ENCODE peak calls at places on chromosomes 3 and 15, in eight cellular contexts. One of them, this sample, is unnamed.

GRCh38 chr15:25186411-25186810 is 231.6 kb downstream of the SNRPN start:
- DNase-seq in brain microvascular endothelial cell: no peak
- DNase-seq in AG04450: no peak
- DNase-seq in WERI-Rb-1: no peak
- DNase-seq in ascending aorta: no peak
- DNase-seq in cardiac muscle cell: no peak
- DNase-seq in fibroblast of pulmonary artery: no peak
- DNase-seq in pancreas: no peak
- DNase-seq in this sample: peak; percentile 64

GRCh38 chr3:46573701-46574100 is 7.6 kb upstream of the LRRC2 start:
- DNase-seq in brain microvascular endothelial cell: no peak
- DNase-seq in AG04450: no peak
- DNase-seq in WERI-Rb-1: no peak
- DNase-seq in ascending aorta: no peak
- DNase-seq in cardiac muscle cell: no peak
- DNase-seq in fibroblast of pulmonary artery: no peak
- DNase-seq in pancreas: no peak
- DNase-seq in this sample: no peak

GRCh38 chr3:9750556-9751411 is 1.0 kb downstream of the OGG1 start:
- DNase-seq in brain microvascular endothelial cell: peak; percentile 28
- DNase-seq in AG04450: no peak
- DNase-seq in WERI-Rb-1: no peak
- DNase-seq in ascending aorta: no peak
- DNase-seq in cardiac muscle cell: no peak
- DNase-seq in fibroblast of pulmonary artery: no peak
- DNase-seq in pancreas: no peak
- DNase-seq in this sample: no peak

GRCh38 chr3:13008114-13008995 is 64.9 kb downstream of the IQSEC1 start:
- DNase-seq in brain microvascular endothelial cell: no peak
- DNase-seq in AG04450: no peak
- DNase-seq in WERI-Rb-1: no peak
- DNase-seq in ascending aorta: no peak
- DNase-seq in cardiac muscle cell: no peak
- DNase-seq in fibroblast of pulmonary artery: no peak
- DNase-seq in pancreas: no peak
- DNase-seq in this sample: peak; percentile 73

GRCh38 chr3:46076606-46077005 is 49.3 kb upstream of the XCR1 start:
- DNase-seq in brain microvascular endothelial cell: no peak
- DNase-seq in AG04450: no peak
- DNase-seq in WERI-Rb-1: peak; percentile 20
- DNase-seq in ascending aorta: no peak
- DNase-seq in cardiac muscle cell: peak; percentile 37
- DNase-seq in fibroblast of pulmonary artery: peak; percentile 39
- DNase-seq in pancreas: no peak
- DNase-seq in this sample: no peak

GRCh38 chr3:58104712-58105111 is 96.5 kb downstream of the FLNB start:
- DNase-seq in brain microvascular endothelial cell: no peak
- DNase-seq in AG04450: no peak
- DNase-seq in WERI-Rb-1: no peak
- DNase-seq in ascending aorta: no peak
- DNase-seq in cardiac muscle cell: no peak
- DNase-seq in fibroblast of pulmonary artery: no peak
- DNase-seq in pancreas: no peak
- DNase-seq in this sample: no peak

GRCh38 chr3:98577178-98577895 is 16.1 kb downstream of the CPOX start:
- DNase-seq in brain microvascular endothelial cell: peak; percentile 35
- DNase-seq in AG04450: no peak
- DNase-seq in WERI-Rb-1: no peak
- DNase-seq in ascending aorta: no peak
- DNase-seq in cardiac muscle cell: peak; percentile 33
- DNase-seq in fibroblast of pulmonary artery: peak; percentile 13
- DNase-seq in pancreas: no peak
- DNase-seq in this sample: no peak

GRCh38 chr3:149941946-149942345 is 28.7 kb downstream of the PFN2 start:
- DNase-seq in brain microvascular endothelial cell: no peak
- DNase-seq in AG04450: no peak
- DNase-seq in WERI-Rb-1: no peak
- DNase-seq in ascending aorta: no peak
- DNase-seq in cardiac muscle cell: no peak
- DNase-seq in fibroblast of pulmonary artery: no peak
- DNase-seq in pancreas: no peak
- DNase-seq in this sample: no peak

GRCh38 chr3:25547928-25548327 is 116.8 kb downstream of the TOP2B start:
- DNase-seq in brain microvascular endothelial cell: no peak
- DNase-seq in AG04450: no peak
- DNase-seq in WERI-Rb-1: no peak
- DNase-seq in ascending aorta: no peak
- DNase-seq in cardiac muscle cell: no peak
- DNase-seq in fibroblast of pulmonary artery: no peak
- DNase-seq in pancreas: no peak
- DNase-seq in this sample: no peak

GRCh38 chr3:176919836-176920760 is 277.2 kb downstream of the TBL1XR1 start:
- DNase-seq in brain microvascular endothelial cell: peak; percentile 79
- DNase-seq in AG04450: peak; percentile 66
- DNase-seq in WERI-Rb-1: no peak
- DNase-seq in ascending aorta: no peak
- DNase-seq in cardiac muscle cell: peak; percentile 66
- DNase-seq in fibroblast of pulmonary artery: peak; percentile 72
- DNase-seq in pancreas: peak; percentile 20
- DNase-seq in this sample: no peak

GRCh38 chr15:70358011-70358819 is 260.5 kb upstream of the TLE3 start:
- DNase-seq in brain microvascular endothelial cell: no peak
- DNase-seq in AG04450: no peak
- DNase-seq in WERI-Rb-1: no peak
- DNase-seq in ascending aorta: no peak
- DNase-seq in cardiac muscle cell: no peak
- DNase-seq in fibroblast of pulmonary artery: no peak
- DNase-seq in pancreas: no peak
- DNase-seq in this sample: no peak

GRCh38 chr3:4493931-4494806 is 1.0 kb downstream of the ITPR1 start:
- DNase-seq in brain microvascular endothelial cell: no peak
- DNase-seq in AG04450: no peak
- DNase-seq in WERI-Rb-1: no peak
- DNase-seq in ascending aorta: no peak
- DNase-seq in cardiac muscle cell: peak; percentile 51
- DNase-seq in fibroblast of pulmonary artery: peak; percentile 56
- DNase-seq in pancreas: no peak
- DNase-seq in this sample: peak; percentile 83

GRCh38 chr3:195761503-195762248 is 40.9 kb downstream of the MUC20 start:
- DNase-seq in brain microvascular endothelial cell: no peak
- DNase-seq in AG04450: no peak
- DNase-seq in WERI-Rb-1: no peak
- DNase-seq in ascending aorta: no peak
- DNase-seq in cardiac muscle cell: no peak
- DNase-seq in fibroblast of pulmonary artery: no peak
- DNase-seq in pancreas: no peak
- DNase-seq in this sample: peak; percentile 54

GRCh38 chr3:108588616-108589015 is 622 bp downstream of the CIP2A start:
- DNase-seq in brain microvascular endothelial cell: no peak
- DNase-seq in AG04450: no peak
- DNase-seq in WERI-Rb-1: no peak
- DNase-seq in ascending aorta: no peak
- DNase-seq in cardiac muscle cell: no peak
- DNase-seq in fibroblast of pulmonary artery: no peak
- DNase-seq in pancreas: no peak
- DNase-seq in this sample: no peak

GRCh38 chr3:79767194-79767952 is 425 bp downstream of the ROBO1 start:
- DNase-seq in brain microvascular endothelial cell: peak; percentile 57
- DNase-seq in AG04450: no peak
- DNase-seq in WERI-Rb-1: no peak
- DNase-seq in ascending aorta: no peak
- DNase-seq in cardiac muscle cell: peak; percentile 1
- DNase-seq in fibroblast of pulmonary artery: peak; percentile 4
- DNase-seq in pancreas: no peak
- DNase-seq in this sample: no peak

GRCh38 chr3:2098398-2099027 is at the start of gene CNTN4:
- DNase-seq in brain microvascular endothelial cell: no peak
- DNase-seq in AG04450: no peak
- DNase-seq in WERI-Rb-1: peak; percentile 91
- DNase-seq in ascending aorta: peak; percentile 23
- DNase-seq in cardiac muscle cell: peak; percentile 6
- DNase-seq in fibroblast of pulmonary artery: no peak
- DNase-seq in pancreas: peak; percentile 79
- DNase-seq in this sample: no peak

GRCh38 chr3:187750041-187750512 is 4.8 kb upstream of the BCL6 start:
- DNase-seq in brain microvascular endothelial cell: no peak
- DNase-seq in AG04450: no peak
- DNase-seq in WERI-Rb-1: no peak
- DNase-seq in ascending aorta: no peak
- DNase-seq in cardiac muscle cell: peak; percentile 48
- DNase-seq in fibroblast of pulmonary artery: no peak
- DNase-seq in pancreas: peak; percentile 85
- DNase-seq in this sample: no peak

GRCh38 chr3:187747506-187747905 is 2.2 kb upstream of the BCL6 start:
- DNase-seq in brain microvascular endothelial cell: no peak
- DNase-seq in AG04450: no peak
- DNase-seq in WERI-Rb-1: no peak
- DNase-seq in ascending aorta: no peak
- DNase-seq in cardiac muscle cell: no peak
- DNase-seq in fibroblast of pulmonary artery: no peak
- DNase-seq in pancreas: no peak
- DNase-seq in this sample: no peak

GRCh38 chr3:187748050-187748481 is 2.8 kb upstream of the BCL6 start:
- DNase-seq in brain microvascular endothelial cell: peak; percentile 87
- DNase-seq in AG04450: no peak
- DNase-seq in WERI-Rb-1: peak; percentile 94
- DNase-seq in ascending aorta: peak; percentile 81
- DNase-seq in cardiac muscle cell: peak; percentile 87
- DNase-seq in fibroblast of pulmonary artery: peak; percentile 86
- DNase-seq in pancreas: peak; percentile 89
- DNase-seq in this sample: peak; percentile 97

GRCh38 chr3:187753516-187753915 is 8.2 kb upstream of the BCL6 start:
- DNase-seq in brain microvascular endothelial cell: no peak
- DNase-seq in AG04450: no peak
- DNase-seq in WERI-Rb-1: no peak
- DNase-seq in ascending aorta: no peak
- DNase-seq in cardiac muscle cell: no peak
- DNase-seq in fibroblast of pulmonary artery: no peak
- DNase-seq in pancreas: no peak
- DNase-seq in this sample: no peak

DNA sequence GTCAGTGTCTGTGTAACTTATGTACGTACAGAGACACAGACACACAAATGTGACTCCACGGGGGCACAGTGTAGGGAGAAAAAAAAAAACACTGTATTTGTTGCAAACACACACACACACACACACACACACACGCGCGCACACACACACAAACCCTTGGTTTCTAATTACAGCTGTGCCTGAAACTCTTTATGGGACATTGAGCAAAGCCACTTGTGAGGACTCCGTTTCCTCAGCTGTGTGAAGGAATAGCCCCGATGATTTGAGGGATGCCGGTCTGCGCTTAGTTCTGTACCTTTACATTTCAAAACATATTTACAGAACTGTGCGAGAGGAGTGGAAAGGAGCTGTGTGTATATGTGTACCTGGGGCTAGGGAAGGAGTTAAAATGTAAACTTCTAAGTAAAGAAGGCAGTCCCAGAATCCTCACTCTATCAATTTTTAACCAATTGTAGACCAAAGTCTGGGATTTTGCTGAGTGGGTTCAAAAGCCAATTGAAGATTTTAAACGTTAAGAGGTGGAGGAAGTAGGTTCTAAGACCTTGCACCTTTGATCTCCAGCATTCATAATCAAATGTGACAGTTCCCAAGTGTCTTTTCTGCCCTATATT is 5.3 kb upstream of the BCL6 start:
- DNase-seq in brain microvascular endothelial cell: no peak
- DNase-seq in AG04450: no peak
- DNase-seq in WERI-Rb-1: no peak
- DNase-seq in ascending aorta: no peak
- DNase-seq in cardiac muscle cell: peak; percentile 38
- DNase-seq in fibroblast of pulmonary artery: no peak
- DNase-seq in pancreas: peak; percentile 57
- DNase-seq in this sample: no peak
- H3K4me3 ChIP-seq in brain microvascular endothelial cell: peak overlapping the region; percentile 24
- H3K4me3 ChIP-seq in AG04450: peak overlapping the region; percentile 45
- H3K4me3 ChIP-seq in WERI-Rb-1: no peak overlapping the region
- H3K4me3 ChIP-seq in ascending aorta: no peak overlapping the region
- H3K4me3 ChIP-seq in cardiac muscle cell: peak overlapping the region; percentile 21
- H3K4me3 ChIP-seq in fibroblast of pulmonary artery: no peak overlapping the region
- H3K4me3 ChIP-seq in pancreas: no peak overlapping the region
- H3K4me3 ChIP-seq in this sample: no peak overlapping the region

GRCh38 chr3:129173725-129174124 is 10.0 kb downstream of the CNBP start:
- DNase-seq in brain microvascular endothelial cell: no peak
- DNase-seq in AG04450: no peak
- DNase-seq in WERI-Rb-1: no peak
- DNase-seq in ascending aorta: no peak
- DNase-seq in cardiac muscle cell: no peak
- DNase-seq in fibroblast of pulmonary artery: no peak
- DNase-seq in pancreas: no peak
- DNase-seq in this sample: no peak
- H3K4me3 ChIP-seq in brain microvascular endothelial cell: no peak overlapping the region
- H3K4me3 ChIP-seq in AG04450: no peak overlapping the region
- H3K4me3 ChIP-seq in WERI-Rb-1: no peak overlapping the region
- H3K4me3 ChIP-seq in ascending aorta: peak overlapping the region; percentile 18
- H3K4me3 ChIP-seq in cardiac muscle cell: no peak overlapping the region
- H3K4me3 ChIP-seq in fibroblast of pulmonary artery: no peak overlapping the region
- H3K4me3 ChIP-seq in pancreas: no peak overlapping the region
- H3K4me3 ChIP-seq in this sample: no peak overlapping the region

DNA sequence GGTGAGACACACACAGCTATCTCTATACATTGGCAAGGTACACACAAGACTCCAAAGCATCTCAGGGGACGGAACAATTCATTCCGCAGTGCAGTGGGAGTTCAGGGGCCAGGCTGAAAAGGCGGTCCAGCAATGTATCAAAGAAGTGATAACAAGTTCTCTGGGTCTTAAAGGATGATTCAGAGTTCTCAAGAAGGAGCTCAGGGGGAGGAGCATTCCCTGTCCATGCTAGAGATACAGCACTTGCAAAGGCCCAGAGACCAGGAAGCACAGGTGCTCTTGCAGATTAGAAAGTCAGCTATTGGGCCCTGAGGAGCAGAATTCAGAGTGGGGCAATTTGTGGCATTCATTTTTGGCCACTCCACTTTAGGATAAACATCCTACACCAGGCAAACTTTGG is 34.9 kb downstream of the MECOM start:
- DNase-seq in brain microvascular endothelial cell: no peak
- DNase-seq in AG04450: no peak
- DNase-seq in WERI-Rb-1: no peak
- DNase-seq in ascending aorta: no peak
- DNase-seq in cardiac muscle cell: peak; percentile 14
- DNase-seq in fibroblast of pulmonary artery: no peak
- DNase-seq in pancreas: no peak
- DNase-seq in this sample: no peak
- H3K4me3 ChIP-seq in brain microvascular endothelial cell: no peak overlapping the region
- H3K4me3 ChIP-seq in AG04450: no peak overlapping the region
- H3K4me3 ChIP-seq in WERI-Rb-1: no peak overlapping the region
- H3K4me3 ChIP-seq in ascending aorta: no peak overlapping the region
- H3K4me3 ChIP-seq in cardiac muscle cell: no peak overlapping the region
- H3K4me3 ChIP-seq in fibroblast of pulmonary artery: no peak overlapping the region
- H3K4me3 ChIP-seq in pancreas: no peak overlapping the region
- H3K4me3 ChIP-seq in this sample: no peak overlapping the region

DNA sequence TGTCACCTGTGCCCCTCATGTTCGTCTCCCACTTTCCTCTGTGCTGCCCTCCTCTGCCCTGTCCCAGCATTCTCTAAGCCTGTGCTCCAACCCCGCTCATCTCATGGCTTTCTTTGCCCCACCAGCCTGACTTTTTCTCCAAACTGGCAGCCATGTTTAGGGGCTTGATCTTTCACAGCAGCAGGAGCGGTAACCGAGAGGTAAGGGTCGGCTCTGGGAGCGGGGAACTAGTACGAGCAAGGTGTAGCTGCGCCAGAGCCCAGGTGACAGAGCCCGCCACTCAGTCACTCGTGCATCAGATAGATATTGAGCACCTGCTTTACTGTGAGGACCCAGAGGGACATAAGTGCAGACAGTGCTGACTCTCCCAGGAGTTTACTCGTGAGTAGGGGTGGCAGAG is 13.4 kb downstream of the MAN2A2 start:
- DNase-seq in brain microvascular endothelial cell: no peak
- DNase-seq in AG04450: no peak
- DNase-seq in WERI-Rb-1: no peak
- DNase-seq in ascending aorta: no peak
- DNase-seq in cardiac muscle cell: no peak
- DNase-seq in fibroblast of pulmonary artery: no peak
- DNase-seq in pancreas: no peak
- DNase-seq in this sample: peak; percentile 67
- H3K4me3 ChIP-seq in brain microvascular endothelial cell: no peak overlapping the region
- H3K4me3 ChIP-seq in AG04450: no peak overlapping the region
- H3K4me3 ChIP-seq in WERI-Rb-1: no peak overlapping the region
- H3K4me3 ChIP-seq in ascending aorta: no peak overlapping the region
- H3K4me3 ChIP-seq in cardiac muscle cell: no peak overlapping the region
- H3K4me3 ChIP-seq in fibroblast of pulmonary artery: no peak overlapping the region
- H3K4me3 ChIP-seq in pancreas: no peak overlapping the region
- H3K4me3 ChIP-seq in this sample: peak overlapping the region; percentile 29